ENCODE peak calls at places on chromosome 14, in seven cellular contexts. One of them, this sample, is unnamed.
A peak's percentile ranks its signal among the peaks of the same experiment; 100 is the strongest.

GRCh38 chr14:99415496-99416281 is 65.0 kb downstream of the SETD3 start:
- DNase-seq in GM12878: peak; percentile 55
- DNase-seq in HepG2: peak; percentile 82
- DNase-seq in HCT116: peak; percentile 69
- DNase-seq in SK-N-SH: peak; percentile 77
- DNase-seq in K562: peak; percentile 50
- DNase-seq in T47D: peak; percentile 91
- DNase-seq in this sample: no peak

GRCh38 chr14:45426685-45427282 is 173.8 kb upstream of the MIS18BP1 start:
- DNase-seq in GM12878: peak; percentile 4
- DNase-seq in HepG2: peak; percentile 49
- DNase-seq in HCT116: peak; percentile 62
- DNase-seq in SK-N-SH: peak; percentile 10
- DNase-seq in K562: peak; percentile 34
- DNase-seq in T47D: peak; percentile 85
- DNase-seq in this sample: no peak

GRCh38 chr14:88166616-88167015 is 156.5 kb downstream of the KCNK10 start:
- DNase-seq in GM12878: no peak
- DNase-seq in HepG2: no peak
- DNase-seq in HCT116: no peak
- DNase-seq in SK-N-SH: no peak
- DNase-seq in K562: no peak
- DNase-seq in T47D: peak; percentile 35
- DNase-seq in this sample: no peak

GRCh38 chr14:90839889-90840266 is 23.6 kb upstream of the TTC7B start:
- DNase-seq in GM12878: no peak
- DNase-seq in HepG2: no peak
- DNase-seq in HCT116: no peak
- DNase-seq in SK-N-SH: no peak
- DNase-seq in K562: no peak
- DNase-seq in T47D: no peak
- DNase-seq in this sample: peak; percentile 32

GRCh38 chr14:20734079-20734806 is 11.4 kb upstream of the EDDM3A start:
- DNase-seq in GM12878: no peak
- DNase-seq in HepG2: no peak
- DNase-seq in HCT116: no peak
- DNase-seq in SK-N-SH: no peak
- DNase-seq in K562: no peak
- DNase-seq in T47D: no peak
- DNase-seq in this sample: no peak

GRCh38 chr14:52439476-52439875 is 112.8 kb downstream of the TXNDC16 start:
- DNase-seq in GM12878: no peak
- DNase-seq in HepG2: no peak
- DNase-seq in HCT116: no peak
- DNase-seq in SK-N-SH: peak; percentile 14
- DNase-seq in K562: no peak
- DNase-seq in T47D: no peak
- DNase-seq in this sample: no peak

GRCh38 chr14:23009483-23009938 is 432 bp downstream of the C14orf93 start:
- DNase-seq in GM12878: no peak
- DNase-seq in HepG2: no peak
- DNase-seq in HCT116: no peak
- DNase-seq in SK-N-SH: no peak
- DNase-seq in K562: no peak
- DNase-seq in T47D: no peak
- DNase-seq in this sample: no peak

GRCh38 chr14:63891148-63891964 is 38.6 kb downstream of the SYNE2 start:
- DNase-seq in GM12878: no peak
- DNase-seq in HepG2: no peak
- DNase-seq in HCT116: no peak
- DNase-seq in SK-N-SH: no peak
- DNase-seq in K562: no peak
- DNase-seq in T47D: no peak
- DNase-seq in this sample: no peak

GRCh38 chr14:61126083-61126962 is 145.3 kb downstream of the SLC38A6 start:
- DNase-seq in GM12878: no peak
- DNase-seq in HepG2: no peak
- DNase-seq in HCT116: no peak
- DNase-seq in SK-N-SH: no peak
- DNase-seq in K562: no peak
- DNase-seq in T47D: no peak
- DNase-seq in this sample: no peak

GRCh38 chr14:39369029-39369428 is 63.2 kb downstream of the FBXO33 start:
- DNase-seq in GM12878: no peak
- DNase-seq in HepG2: no peak
- DNase-seq in HCT116: no peak
- DNase-seq in SK-N-SH: no peak
- DNase-seq in K562: no peak
- DNase-seq in T47D: peak; percentile 22
- DNase-seq in this sample: no peak

GRCh38 chr14:44404599-44405349 is 102.3 kb downstream of the FSCB start:
- DNase-seq in GM12878: no peak
- DNase-seq in HepG2: no peak
- DNase-seq in HCT116: no peak
- DNase-seq in SK-N-SH: no peak
- DNase-seq in K562: no peak
- DNase-seq in T47D: no peak
- DNase-seq in this sample: no peak

GRCh38 chr14:68986225-68986624 is 7.1 kb upstream of the ACTN1 start:
- DNase-seq in GM12878: no peak
- DNase-seq in HepG2: no peak
- DNase-seq in HCT116: no peak
- DNase-seq in SK-N-SH: no peak
- DNase-seq in K562: no peak
- DNase-seq in T47D: no peak
- DNase-seq in this sample: no peak

DNA sequence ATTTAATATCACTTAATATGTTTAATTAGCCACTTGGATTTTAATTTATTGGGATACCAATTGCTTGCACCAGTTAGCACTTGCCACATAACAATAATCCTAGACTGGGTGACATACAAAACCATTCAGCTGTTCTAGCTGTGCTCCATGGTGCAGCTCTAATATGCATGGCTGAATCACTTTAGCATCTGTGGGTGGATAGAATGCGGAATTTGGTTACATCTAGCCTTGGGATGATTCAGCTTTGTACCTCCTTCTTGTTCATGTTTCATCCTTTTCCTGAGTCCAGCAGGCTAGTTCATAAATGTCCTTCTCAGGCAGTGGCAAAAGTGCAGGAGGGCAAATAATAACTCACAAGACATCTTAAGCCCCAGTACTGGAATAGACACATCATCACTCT is 1263.0 kb downstream of the LRFN5 start:
- DNase-seq in GM12878: no peak
- DNase-seq in HepG2: no peak
- DNase-seq in HCT116: no peak
- DNase-seq in SK-N-SH: no peak
- DNase-seq in K562: no peak
- DNase-seq in T47D: no peak
- DNase-seq in this sample: no peak
- TF ChIP-seq JUND in GM12878: no peak
- TF ChIP-seq JUND in HepG2: no peak
- TF ChIP-seq JUND in HCT116: no peak
- TF ChIP-seq JUND in SK-N-SH: no peak
- TF ChIP-seq JUND in K562: no peak
- TF ChIP-seq JUND in T47D: no peak
- TF ChIP-seq JUND in this sample: no peak

GRCh38 chr14:77059276-77059934 is 30.9 kb upstream of the IRF2BPL start:
- DNase-seq in GM12878: no peak
- DNase-seq in HepG2: peak; percentile 51
- DNase-seq in HCT116: peak; percentile 67
- DNase-seq in SK-N-SH: no peak
- DNase-seq in K562: peak; percentile 75
- DNase-seq in T47D: peak; percentile 88
- DNase-seq in this sample: no peak
- TF ChIP-seq JUND in GM12878: no peak
- TF ChIP-seq JUND in HepG2: no peak
- TF ChIP-seq JUND in HCT116: no peak
- TF ChIP-seq JUND in SK-N-SH: peak; percentile 79
- TF ChIP-seq JUND in K562: peak; percentile 82
- TF ChIP-seq JUND in T47D: no peak
- TF ChIP-seq JUND in this sample: peak; percentile 82

GRCh38 chr14:103510311-103511021 is 12.2 kb downstream of the CKB start:
- DNase-seq in GM12878: no peak
- DNase-seq in HepG2: no peak
- DNase-seq in HCT116: no peak
- DNase-seq in SK-N-SH: no peak
- DNase-seq in K562: no peak
- DNase-seq in T47D: no peak
- DNase-seq in this sample: no peak

GRCh38 chr14:103511022-103511693 is 11.5 kb downstream of the CKB start:
- DNase-seq in GM12878: no peak
- DNase-seq in HepG2: no peak
- DNase-seq in HCT116: no peak
- DNase-seq in SK-N-SH: no peak
- DNase-seq in K562: no peak
- DNase-seq in T47D: no peak
- DNase-seq in this sample: no peak

GRCh38 chr14:103514596-103515421 is 7.8 kb downstream of the CKB start:
- DNase-seq in GM12878: no peak
- DNase-seq in HepG2: no peak
- DNase-seq in HCT116: no peak
- DNase-seq in SK-N-SH: no peak
- DNase-seq in K562: no peak
- DNase-seq in T47D: no peak
- DNase-seq in this sample: no peak

GRCh38 chr14:103509864-103510263 is 12.8 kb downstream of the CKB start:
- DNase-seq in GM12878: no peak
- DNase-seq in HepG2: no peak
- DNase-seq in HCT116: no peak
- DNase-seq in SK-N-SH: no peak
- DNase-seq in K562: no peak
- DNase-seq in T47D: no peak
- DNase-seq in this sample: no peak

DNA sequence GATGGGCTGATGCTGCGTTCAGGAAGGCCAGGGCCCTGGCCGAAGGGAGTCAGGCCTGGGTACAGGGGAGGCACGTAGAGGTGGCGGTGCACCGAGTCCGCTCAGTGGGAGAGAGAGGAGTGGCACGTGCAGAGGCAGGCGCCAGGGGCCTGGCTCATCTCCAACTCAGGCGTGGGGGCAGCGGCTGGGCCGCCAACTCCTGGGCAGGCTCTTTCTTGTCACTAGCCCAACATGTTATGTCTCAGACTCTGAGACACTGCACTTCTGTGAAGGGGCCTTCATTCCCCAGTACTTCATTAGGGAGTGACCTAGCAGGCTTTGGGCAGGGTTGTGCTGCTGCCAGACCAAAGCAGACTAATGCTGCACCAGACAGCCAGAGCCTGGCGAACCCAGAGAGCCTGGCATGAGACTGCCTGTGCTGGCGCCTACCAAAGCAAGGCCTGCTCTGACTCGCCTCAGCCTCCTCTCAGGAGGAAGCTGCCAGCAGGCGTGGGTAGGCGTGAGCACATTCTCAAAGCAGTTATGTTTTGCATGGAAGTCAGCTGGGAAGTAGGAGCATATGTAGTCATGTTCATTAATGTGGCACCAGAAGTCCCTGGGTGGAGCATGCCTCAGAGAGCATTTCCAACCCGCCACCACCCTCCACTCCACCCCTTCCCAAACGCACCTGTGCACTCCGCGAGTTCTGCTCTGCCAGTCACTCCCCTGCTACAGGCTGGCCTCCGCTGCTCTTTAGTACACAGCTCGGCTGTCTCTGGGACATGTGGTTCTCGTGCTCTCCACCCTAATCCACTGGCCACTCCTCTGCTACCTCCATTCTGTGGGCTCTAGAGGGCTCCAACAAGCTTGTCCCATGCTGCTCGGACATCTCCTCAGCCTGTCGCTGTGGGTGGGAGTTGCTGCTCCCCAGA is 9.7 kb downstream of the CKB start:
- DNase-seq in GM12878: no peak
- DNase-seq in HepG2: no peak
- DNase-seq in HCT116: no peak
- DNase-seq in SK-N-SH: no peak
- DNase-seq in K562: no peak
- DNase-seq in T47D: no peak
- DNase-seq in this sample: no peak
- TF ChIP-seq JUND in GM12878: no peak
- TF ChIP-seq JUND in HepG2: no peak
- TF ChIP-seq JUND in HCT116: no peak
- TF ChIP-seq JUND in SK-N-SH: no peak
- TF ChIP-seq JUND in K562: no peak
- TF ChIP-seq JUND in T47D: no peak
- TF ChIP-seq JUND in this sample: no peak

GRCh38 chr14:72893636-72894322 is at the start of gene DPF3:
- DNase-seq in GM12878: peak; percentile 75
- DNase-seq in HepG2: peak; percentile 89
- DNase-seq in HCT116: peak; percentile 91
- DNase-seq in SK-N-SH: peak; percentile 95
- DNase-seq in K562: peak; percentile 96
- DNase-seq in T47D: peak; percentile 94
- DNase-seq in this sample: peak; percentile 96

GRCh38 chr14:72894323-72894622 is 372 bp upstream of the DPF3 start:
- DNase-seq in GM12878: no peak
- DNase-seq in HepG2: no peak
- DNase-seq in HCT116: no peak
- DNase-seq in SK-N-SH: no peak
- DNase-seq in K562: no peak
- DNase-seq in T47D: no peak
- DNase-seq in this sample: no peak

GRCh38 chr14:72891666-72892102 is 2.2 kb downstream of the DPF3 start:
- DNase-seq in GM12878: no peak
- DNase-seq in HepG2: no peak
- DNase-seq in HCT116: no peak
- DNase-seq in SK-N-SH: peak; percentile 47
- DNase-seq in K562: no peak
- DNase-seq in T47D: no peak
- DNase-seq in this sample: no peak

GRCh38 chr14:72892879-72893635 is 844 bp downstream of the DPF3 start:
- DNase-seq in GM12878: no peak
- DNase-seq in HepG2: no peak
- DNase-seq in HCT116: no peak
- DNase-seq in SK-N-SH: peak; percentile 73
- DNase-seq in K562: peak; percentile 51
- DNase-seq in T47D: no peak
- DNase-seq in this sample: peak; percentile 65

DNA sequence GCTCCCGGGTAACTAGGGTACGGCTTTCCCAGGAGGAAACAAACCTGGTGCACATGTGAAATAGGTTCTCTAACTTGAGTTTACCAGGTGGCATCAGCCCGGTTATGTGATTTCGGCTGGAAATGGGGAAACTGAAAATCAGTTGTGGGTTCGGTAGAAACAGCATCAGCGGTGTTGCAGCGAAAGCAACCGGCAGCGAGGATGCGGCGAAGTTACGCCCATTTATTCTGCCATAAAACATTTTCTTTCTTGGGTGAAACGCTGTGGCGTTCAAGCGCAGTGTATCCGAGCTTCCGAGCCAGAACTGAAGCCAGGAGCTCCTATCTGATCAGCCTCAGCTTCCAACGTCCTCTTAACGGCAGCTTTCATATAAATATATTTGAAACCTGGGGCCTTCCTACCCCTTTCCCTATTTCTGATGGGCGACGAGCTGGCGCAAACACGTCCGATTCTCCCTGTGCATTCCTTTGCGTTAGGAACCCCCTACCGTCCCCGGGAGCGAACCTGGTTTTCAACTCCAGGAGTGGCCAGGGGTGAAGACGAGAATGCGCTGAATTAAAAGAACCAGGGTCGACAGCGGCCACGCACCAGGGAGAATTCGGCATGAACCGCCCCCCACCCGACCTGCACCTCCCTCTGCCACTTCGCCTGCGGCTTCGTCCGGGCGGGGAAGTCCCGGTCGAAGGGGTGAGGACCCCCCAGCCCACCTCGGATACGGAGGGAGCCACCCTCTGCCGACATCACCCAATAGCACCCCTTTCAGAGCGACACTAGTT is 1.6 kb downstream of the DPF3 start:
- DNase-seq in GM12878: no peak
- DNase-seq in HepG2: no peak
- DNase-seq in HCT116: no peak
- DNase-seq in SK-N-SH: peak; percentile 56
- DNase-seq in K562: no peak
- DNase-seq in T47D: no peak
- DNase-seq in this sample: no peak
- TF ChIP-seq JUND in GM12878: no peak
- TF ChIP-seq JUND in HepG2: no peak
- TF ChIP-seq JUND in HCT116: no peak
- TF ChIP-seq JUND in SK-N-SH: no peak
- TF ChIP-seq JUND in K562: no peak
- TF ChIP-seq JUND in T47D: no peak
- TF ChIP-seq JUND in this sample: no peak

This sample was measured in H1.